ENCODE peak calls at places on chromosomes 6 and 20, in five cellular contexts. Q is MCF 10A, D is right lobe of liver, S is upper lobe of left lung, A is fibroblast of pulmonary artery. Z is an unnamed sample.

GRCh38 chr20:21053002-21053762 is 53.0 kb downstream of the LINC00237 start:
- DNase-seq in Q (no peak), D (no peak), S (no peak), A (no peak), Z (no peak)

GRCh38 chr6:108524528-108525218 is 36.0 kb upstream of the FOXO3 start:
- DNase-seq in Q (no peak), D (no peak), S (no peak), A (peak; percentile 17), Z (no peak)

GRCh38 chr6:166757226-166758135 is 130.4 kb upstream of the RPS6KA2 start:
- DNase-seq in Q (no peak), D (no peak), S (no peak), A (peak; percentile 25), Z (no peak)

GRCh38 chr6:122289721-122290501 is 109.5 kb upstream of the HSF2 start:
- DNase-seq in Q (peak; percentile 34), D (no peak), S (no peak), A (peak; percentile 14), Z (no peak)

GRCh38 chr6:7136859-7137334 is 29.1 kb downstream of the RREB1 start:
- DNase-seq in Q (no peak), D (no peak), S (no peak), A (no peak), Z (peak; percentile 58)

GRCh38 chr6:64590965-64591364 is 955.4 kb downstream of the PHF3 start:
- DNase-seq in Q (no peak), D (no peak), S (no peak), A (no peak), Z (no peak)

GRCh38 chr6:70601014-70601413 is 34.3 kb downstream of the SDHAF4 start:
- DNase-seq in Q (no peak), D (no peak), S (no peak), A (no peak), Z (no peak)

GRCh38 chr6:56440551-56440981 is 193.2 kb upstream of the COL21A1 start:
- DNase-seq in Q (peak; percentile 41), D (peak; percentile 76), S (no peak), A (no peak), Z (no peak)

GRCh38 chr6:101605426-101605825 is 211.9 kb downstream of the GRIK2 start:
- DNase-seq in Q (no peak), D (no peak), S (no peak), A (no peak), Z (no peak)

GRCh38 chr6:163738304-163738703 is 323.8 kb downstream of the QKI start:
- DNase-seq in Q (no peak), D (no peak), S (no peak), A (no peak), Z (no peak)

GRCh38 chr20:54662064-54662463 is 186.7 kb downstream of the DOK5 start:
- DNase-seq in Q (no peak), D (no peak), S (no peak), A (no peak), Z (no peak)

GRCh38 chr20:63498950-63499332 is at the start of gene EEF1A2:
- DNase-seq in Q (no peak), D (no peak), S (no peak), A (no peak), Z (no peak)

GRCh38 chr20:3777726-3778629 is 3.3 kb downstream of the SPEF1 start:
- DNase-seq in Q (no peak), D (peak; percentile 72), S (peak; percentile 82), A (peak; percentile 50), Z (peak; percentile 75)

GRCh38 chr6:80005406-80005805 is 957 bp downstream of the TTK start:
- DNase-seq in Q (no peak), D (no peak), S (no peak), A (no peak), Z (no peak)

GRCh38 chr20:57170343-57170742 is 96.1 kb downstream of the BMP7 start:
- DNase-seq in Q (no peak), D (no peak), S (no peak), A (no peak), Z (no peak)

GRCh38 chr6:32047084-32047478 is 8.9 kb downstream of the CYP21A2 start:
- DNase-seq in Q (peak; percentile 43), D (no peak), S (no peak), A (peak; percentile 46), Z (peak; percentile 45)

GRCh38 chr6:80544500-80545055 is 438.1 kb downstream of the BCKDHB start:
- DNase-seq in Q (no peak), D (no peak), S (no peak), A (no peak), Z (no peak)

GRCh38 chr20:16243470-16243869 is 329.8 kb downstream of the KIF16B start:
- DNase-seq in Q (no peak), D (no peak), S (no peak), A (no peak), Z (no peak)

GRCh38 chr6:116450769-116451740 is 10.1 kb upstream of the CALHM6 start:
- DNase-seq in Q (peak; percentile 62), D (no peak), S (peak; percentile 69), A (no peak), Z (no peak)

GRCh38 chr20:36728986-36729385 is 16.9 kb downstream of the NDRG3 start:
- DNase-seq in Q (peak; percentile 26), D (no peak), S (no peak), A (peak; percentile 23), Z (no peak)

GRCh38 chr6:111871725-111872520 is 1.3 kb downstream of the FYN start:
- DNase-seq in Q (no peak), D (no peak), S (no peak), A (peak; percentile 49), Z (no peak)

GRCh38 chr20:25533920-25534700 is 51.2 kb downstream of the NINL start:
- DNase-seq in Q (no peak), D (no peak), S (no peak), A (no peak), Z (no peak)

GRCh38 chr20:25532971-25533391 is 52.4 kb downstream of the NINL start:
- DNase-seq in Q (no peak), D (no peak), S (no peak), A (peak; percentile 35), Z (no peak)

GRCh38 chr20:25529295-25529951 is 55.9 kb downstream of the NINL start:
- DNase-seq in Q (no peak), D (no peak), S (no peak), A (no peak), Z (no peak)

GRCh38 chr20:25534845-25535244 is 50.5 kb downstream of the NINL start:
- DNase-seq in Q (no peak), D (no peak), S (no peak), A (no peak), Z (no peak)

GRCh38 chr20:25532015-25532751 is 53.1 kb downstream of the NINL start:
- DNase-seq in Q (peak; percentile 55), D (no peak), S (no peak), A (no peak), Z (no peak)
- TF ChIP-seq CTCF in Q (no peak), D (no peak), S (no peak), A (no peak), Z (no peak)

GRCh38 chr6:89977808-89978748 is 83.8 kb downstream of the GJA10 start:
- DNase-seq in Q (no peak), D (no peak), S (no peak), A (peak; percentile 59), Z (no peak)
- TF ChIP-seq CTCF in Q (no peak), D (no peak), S (no peak), A (no peak), Z (no peak)

DNA sequence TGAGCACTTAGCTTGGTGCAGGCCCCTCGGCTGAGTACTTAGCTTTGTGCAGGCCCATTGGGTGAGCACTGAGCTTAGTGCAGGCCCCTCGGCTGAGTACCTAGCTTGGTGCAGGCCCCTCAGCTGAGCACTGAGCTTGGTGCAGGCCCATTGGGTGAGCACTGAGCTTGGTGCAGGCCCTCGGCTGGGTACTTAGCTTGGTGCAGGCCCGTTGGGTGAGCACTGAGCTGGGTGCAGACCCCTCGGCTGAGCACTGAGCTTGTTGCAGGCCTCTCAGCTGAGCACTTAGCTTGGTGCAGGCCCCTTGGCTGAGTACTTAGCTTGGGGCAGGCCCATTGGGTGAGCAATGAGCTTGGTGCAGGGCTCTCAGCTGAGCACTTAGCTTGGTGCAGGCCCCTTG is 387.1 kb downstream of the THBS2 start:
- DNase-seq in Q (no peak), D (no peak), S (no peak), A (no peak), Z (no peak)
- TF ChIP-seq CTCF in Q (no peak), D (no peak), S (no peak), A (no peak), Z (no peak)

GRCh38 chr6:53734473-53735299 is 60.1 kb upstream of the LRRC1 start:
- DNase-seq in Q (peak; percentile 92), D (peak; percentile 36), S (peak; percentile 62), A (peak; percentile 67), Z (no peak)
- TF ChIP-seq CTCF in Q (peak; percentile 35), D (peak; percentile 24), S (no peak), A (peak; percentile 46), Z (peak; percentile 38)

DNA sequence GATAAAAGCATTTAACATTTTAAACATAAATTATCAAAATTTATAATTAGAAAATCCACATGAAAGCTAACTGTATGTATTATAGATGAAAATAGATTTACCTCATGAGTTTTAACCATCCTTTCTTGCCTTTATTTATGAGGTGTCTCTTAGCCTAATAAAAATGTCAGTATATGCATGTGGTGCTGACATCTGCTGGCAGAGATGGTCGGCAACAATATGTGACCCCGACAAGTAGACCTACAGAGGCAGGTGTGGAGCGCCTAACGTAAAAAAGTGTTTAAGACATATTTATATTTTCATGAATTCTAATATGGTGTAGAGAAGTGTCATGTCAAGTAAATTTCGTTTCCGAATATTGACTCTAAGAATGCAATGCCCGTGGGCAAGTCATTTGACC is 149.0 kb upstream of the FUT9 start:
- DNase-seq in Q (peak; percentile 14), D (peak; percentile 22), S (no peak), A (peak; percentile 1), Z (no peak)
- TF ChIP-seq CTCF in Q (peak; percentile 21), D (peak; percentile 70), S (no peak), A (no peak), Z (no peak)

GRCh38 chr6:37365791-37366190 is 12.0 kb downstream of the RNF8 start:
- DNase-seq in Q (peak; percentile 11), D (no peak), S (no peak), A (peak; percentile 71), Z (no peak)
- TF ChIP-seq CTCF in Q (no peak), D (peak; percentile 21), S (peak; percentile 10), A (peak; percentile 41), Z (no peak)

DNA sequence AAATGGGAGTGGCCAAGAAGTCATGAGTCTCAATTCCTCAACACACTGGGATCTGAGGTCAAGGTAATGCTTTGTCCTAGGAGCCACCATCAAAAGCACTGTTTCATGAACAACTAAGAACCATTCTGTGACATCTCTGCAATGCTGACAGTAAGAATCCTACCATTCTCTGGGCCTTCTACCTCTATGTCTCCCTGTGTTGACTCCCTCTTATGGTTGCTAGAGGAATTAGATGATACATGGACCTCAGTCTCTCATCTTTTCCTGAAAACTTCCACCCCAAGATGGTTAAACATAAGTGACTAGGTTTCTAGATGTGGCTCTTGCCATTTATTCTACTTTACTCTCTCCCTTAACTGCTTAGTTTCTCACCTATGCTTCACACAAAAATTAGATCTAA is 9.1 kb downstream of the MTRF1L start:
- DNase-seq in Q (no peak), D (no peak), S (no peak), A (no peak), Z (no peak)
- TF ChIP-seq CTCF in Q (no peak), D (no peak), S (no peak), A (peak; percentile 33), Z (no peak)

GRCh38 chr6:76533661-76534060 is 461.2 kb upstream of the IMPG1 start:
- DNase-seq in Q (no peak), D (no peak), S (no peak), A (no peak), Z (no peak)
- TF ChIP-seq CTCF in Q (no peak), D (no peak), S (no peak), A (no peak), Z (no peak)

GRCh38 chr6:169326067-169326799 is 72.6 kb upstream of the THBS2 start:
- DNase-seq in Q (peak; percentile 69), D (no peak), S (no peak), A (peak; percentile 62), Z (no peak)
- TF ChIP-seq CTCF in Q (peak; percentile 42), D (no peak), S (no peak), A (peak; percentile 55), Z (peak; percentile 52)